ENCODE peak calls at places on chromosomes 11 and 22, in nine cellular contexts. M is stimulated activated CD4-positive, alpha-beta T cell treated with anti-CD3 and anti-CD28 coated beads, TNF-alpha, amount 100 ng/mL, for 48 hours; T is neuronal stem cell; N is naive thymus-derived CD8-positive, alpha-beta T cell; R is Caki2; I is sciatic nerve; Q is A549; S is NCI-H1048; Z is activated T-cell treated with anti-CD3 and anti-CD28 coated beads for 1 hour. C is an unnamed sample.

GRCh38 chr22:32286290-32286840 is 31.2 kb upstream of the SLC5A4 start:
- DNase-seq in M (no peak), T (no peak), N (no peak), R (no peak), I (no peak), Q (no peak), S (no peak), Z (no peak), C (no peak)

GRCh38 chr22:46107089-46107664 is 43.1 kb upstream of the PPARA start:
- DNase-seq in M (no peak), T (no peak), N (no peak), R (no peak), I (no peak), Q (no peak), S (no peak), Z (no peak), C (no peak)

GRCh38 chr11:21908211-21908610 is 284.7 kb upstream of the ANO5 start:
- DNase-seq in M (no peak), T (no peak), N (no peak), R (no peak), I (no peak), Q (no peak), S (no peak), Z (no peak), C (no peak)

GRCh38 chr11:64591257-64592233 is 525 bp downstream of the SLC22A12 start:
- DNase-seq in M (no peak), T (no peak), N (no peak), R (no peak), I (no peak), Q (no peak), S (no peak), Z (no peak), C (peak; percentile 71)

GRCh38 chr22:43905681-43906080 is 13.9 kb upstream of the PNPLA5 start:
- DNase-seq in M (no peak), T (no peak), N (no peak), R (no peak), I (no peak), Q (no peak), S (no peak), Z (no peak), C (no peak)

GRCh38 chr22:39282642-39283311 is 36.6 kb downstream of the RPL3 start:
- DNase-seq in M (no peak), T (no peak), N (no peak), R (peak; percentile 91), I (no peak), Q (no peak), S (no peak), Z (no peak), C (no peak)

GRCh38 chr11:76561245-76561644 is 109.3 kb downstream of the LRRC32 start:
- DNase-seq in M (no peak), T (no peak), N (no peak), R (no peak), I (no peak), Q (no peak), S (no peak), Z (no peak), C (no peak)

GRCh38 chr11:1603629-1604028 is 4.6 kb downstream of the KRTAP5-3 start:
- DNase-seq in M (no peak), T (no peak), N (no peak), R (no peak), I (no peak), Q (no peak), S (no peak), Z (no peak), C (no peak)

GRCh38 chr11:124301482-124301881 is 12.3 kb downstream of the OR8D1 start:
- DNase-seq in M (no peak), T (no peak), N (no peak), R (no peak), I (no peak), Q (no peak), S (no peak), Z (no peak), C (no peak)

GRCh38 chr22:36595154-36595553 is 66.2 kb upstream of the EIF3D start:
- DNase-seq in M (no peak), T (no peak), N (no peak), R (no peak), I (no peak), Q (no peak), S (no peak), Z (no peak), C (no peak)

GRCh38 chr11:118436639-118437045 is 350 bp downstream of the KMT2A start:
- DNase-seq in M (peak; percentile 27), T (peak; percentile 48), N (no peak), R (no peak), I (no peak), Q (no peak), S (no peak), Z (no peak), C (no peak)

GRCh38 chr22:46598224-46598623 is 22.0 kb upstream of the GRAMD4 start:
- DNase-seq in M (no peak), T (no peak), N (no peak), R (no peak), I (no peak), Q (no peak), S (no peak), Z (no peak), C (no peak)

GRCh38 chr11:8097062-8097814 is 16.2 kb downstream of the TUB start:
- DNase-seq in M (no peak), T (no peak), N (no peak), R (no peak), I (no peak), Q (no peak), S (no peak), Z (no peak), C (peak; percentile 50)

GRCh38 chr22:39318507-39319283 is 728 bp downstream of the RPL3 start:
- DNase-seq in M (no peak), T (no peak), N (no peak), R (no peak), I (no peak), Q (no peak), S (no peak), Z (no peak), C (no peak)

GRCh38 chr22:33922268-33922667 is 2.0 kb upstream of the LARGE1 start:
- DNase-seq in M (no peak), T (no peak), N (no peak), R (peak; percentile 33), I (peak; percentile 63), Q (no peak), S (no peak), Z (no peak), C (no peak)

GRCh38 chr22:22888509-22889353 is 1.1 kb downstream of the IGLL5 start:
- DNase-seq in M (no peak), T (no peak), N (no peak), R (no peak), I (no peak), Q (no peak), S (no peak), Z (no peak), C (no peak)

GRCh38 chr11:36475192-36475591 is 34.9 kb downstream of the TRAF6 start:
- DNase-seq in M (no peak), T (no peak), N (no peak), R (no peak), I (no peak), Q (no peak), S (no peak), Z (no peak), C (no peak)